ENCODE peak calls at places on chromosomes 16 and 17, in eight cellular contexts. W is ACHN, B is DMS153, S is vagina, O is GM10248, I is head of caudate nucleus, V is mucosa of gallbladder, N is SK-N-SH. U is an unnamed sample.
A peak's percentile ranks its signal among the peaks of the same experiment; 100 is the strongest.

GRCh38 chr17:66229783-66230538 is 746 bp upstream of the APOH start:
- DNase-seq in W (no peak), B (no peak), S (no peak), O (no peak), I (no peak), V (no peak), N (no peak), U (no peak)

GRCh38 chr17:76535788-76536510 is 1.6 kb downstream of the CYGB start:
- DNase-seq in W (no peak), B (no peak), S (no peak), O (no peak), I (no peak), V (no peak), N (peak; percentile 37), U (no peak)

GRCh38 chr17:60383379-60383778 is 8.6 kb downstream of the USP32 start:
- DNase-seq in W (no peak), B (peak; percentile 63), S (no peak), O (no peak), I (no peak), V (no peak), N (no peak), U (no peak)

GRCh38 chr17:49469831-49470568 is 25.1 kb upstream of the NGFR start:
- DNase-seq in W (no peak), B (no peak), S (no peak), O (no peak), I (no peak), V (no peak), N (peak; percentile 51), U (no peak)

GRCh38 chr17:4136373-4136772 is 6.5 kb downstream of the ZZEF1 start:
- DNase-seq in W (no peak), B (no peak), S (no peak), O (no peak), I (peak; percentile 16), V (no peak), N (no peak), U (no peak)

GRCh38 chr16:24589997-24590396 is 50.6 kb downstream of the RBBP6 start:
- DNase-seq in W (no peak), B (no peak), S (no peak), O (no peak), I (no peak), V (no peak), N (no peak), U (no peak)

GRCh38 chr17:13933597-13934276 is 135.6 kb upstream of the COX10 start:
- DNase-seq in W (no peak), B (no peak), S (no peak), O (no peak), I (no peak), V (no peak), N (no peak), U (no peak)

GRCh38 chr17:38660097-38661026 is 14.4 kb downstream of the EPOP start:
- DNase-seq in W (no peak), B (peak; percentile 11), S (no peak), O (no peak), I (no peak), V (no peak), N (no peak), U (peak; percentile 34)

GRCh38 chr17:82972836-82973372 is 106.5 kb upstream of the METRNL start:
- DNase-seq in W (no peak), B (no peak), S (peak; percentile 43), O (no peak), I (no peak), V (no peak), N (peak; percentile 10), U (no peak)

GRCh38 chr17:82907797-82908261 is 68.0 kb upstream of the ZNF750 start:
- DNase-seq in W (no peak), B (no peak), S (no peak), O (no peak), I (no peak), V (no peak), N (no peak), U (no peak)

GRCh38 chr17:83056583-83057396 is 22.6 kb upstream of the METRNL start:
- DNase-seq in W (no peak), B (no peak), S (no peak), O (no peak), I (no peak), V (peak; percentile 9), N (peak; percentile 23), U (peak; percentile 34)

GRCh38 chr17:52233176-52233575 is 74.7 kb upstream of the CA10 start:
- DNase-seq in W (no peak), B (no peak), S (no peak), O (no peak), I (no peak), V (no peak), N (no peak), U (no peak)

GRCh38 chr17:82272495-82273326 is 789 bp downstream of the CSNK1D start:
- DNase-seq in W (no peak), B (no peak), S (no peak), O (peak; percentile 65), I (peak; percentile 20), V (no peak), N (peak; percentile 92), U (peak; percentile 74)

GRCh38 chr16:73086108-73086507 is 38.2 kb upstream of the ZFHX3 start:
- DNase-seq in W (no peak), B (no peak), S (no peak), O (no peak), I (no peak), V (no peak), N (no peak), U (no peak)

GRCh38 chr17:14779236-14779635 is 478.4 kb downstream of the HS3ST3B1 start:
- DNase-seq in W (no peak), B (no peak), S (no peak), O (no peak), I (no peak), V (no peak), N (no peak), U (no peak)

GRCh38 chr16:74936902-74937560 is 47.9 kb downstream of the WDR59 start:
- DNase-seq in W (peak; percentile 6), B (no peak), S (no peak), O (peak; percentile 57), I (no peak), V (no peak), N (no peak), U (no peak)

GRCh38 chr16:68590201-68590994 is 51.3 kb downstream of the ZFP90 start:
- DNase-seq in W (peak; percentile 26), B (no peak), S (no peak), O (peak; percentile 67), I (peak; percentile 45), V (peak; percentile 46), N (peak; percentile 91), U (peak; percentile 87)

GRCh38 chr17:65143899-65144590 is 6.9 kb downstream of the RGS9 start:
- DNase-seq in W (no peak), B (no peak), S (no peak), O (no peak), I (peak; percentile 87), V (no peak), N (no peak), U (no peak)

GRCh38 chr17:38464251-38464722 is 36.0 kb downstream of the ARHGAP23 start:
- DNase-seq in W (peak; percentile 29), B (no peak), S (no peak), O (peak; percentile 8), I (peak; percentile 80), V (no peak), N (peak; percentile 83), U (peak; percentile 80)

GRCh38 chr16:14399397-14400284 is 230.4 kb downstream of the PARN start:
- DNase-seq in W (peak; percentile 66), B (no peak), S (no peak), O (no peak), I (peak; percentile 17), V (peak; percentile 23), N (no peak), U (no peak)

GRCh38 chr17:79011451-79012147 is 2.0 kb upstream of the CANT1 start:
- DNase-seq in W (no peak), B (no peak), S (no peak), O (no peak), I (no peak), V (no peak), N (no peak), U (no peak)

GRCh38 chr17:78272181-78272913 is 40.9 kb downstream of the TMEM235 start:
- DNase-seq in W (no peak), B (no peak), S (no peak), O (no peak), I (no peak), V (peak; percentile 66), N (peak; percentile 15), U (no peak)

GRCh38 chr17:41571561-41572434 is at the start of gene KRT9:
- DNase-seq in W (no peak), B (no peak), S (no peak), O (no peak), I (no peak), V (no peak), N (no peak), U (no peak)

GRCh38 chr16:50974438-50975036 is 176.5 kb downstream of the SALL1 start:
- DNase-seq in W (peak; percentile 12), B (no peak), S (no peak), O (no peak), I (no peak), V (no peak), N (no peak), U (no peak)

GRCh38 chr16:48350716-48351115 is 34.5 kb downstream of the SIAH1 start:
- DNase-seq in W (no peak), B (no peak), S (no peak), O (no peak), I (no peak), V (no peak), N (no peak), U (no peak)

GRCh38 chr17:40528692-40529417 is 27.4 kb upstream of the TNS4 start:
- DNase-seq in W (no peak), B (no peak), S (no peak), O (no peak), I (no peak), V (no peak), N (no peak), U (no peak)

GRCh38 chr17:28347261-28347891 is 10.0 kb downstream of the POLDIP2 start:
- DNase-seq in W (peak; percentile 98), B (no peak), S (no peak), O (no peak), I (no peak), V (peak; percentile 44), N (no peak), U (no peak)

GRCh38 chr17:65027305-65027704 is 29.2 kb downstream of the GNA13 start:
- DNase-seq in W (peak; percentile 63), B (no peak), S (no peak), O (peak; percentile 62), I (no peak), V (no peak), N (peak; percentile 52), U (peak; percentile 57)